ENCODE peak calls at places on chromosomes 5 and 9, in five cellular contexts. C is kidney epithelial cell; K is amniotic stem cell; X is activated naive CD8-positive, alpha-beta T cell treated with anti-CD3 and anti-CD28 coated beads, Interleukin-2, amount 50 U/mL, for 24 hours; L is activated T-cell treated with anti-CD3 and anti-CD28 coated beads for 24 hours. A is an unnamed sample.

GRCh38 chr5:112418412-112419049 is 546 bp downstream of the EPB41L4A start:
- DNase-seq in C (no peak), K (no peak), L (no peak), X (peak; percentile 3), A (no peak)

GRCh38 chr5:14465086-14465485 is 116.5 kb upstream of the OTULINL start:
- DNase-seq in L (no peak), K (no peak), X (no peak), C (no peak), A (no peak)

GRCh38 chr9:27489087-27489876 is 34.8 kb upstream of the IFNK start:
- DNase-seq in X (no peak), K (no peak), L (no peak), C (no peak), A (no peak)

GRCh38 chr9:121038452-121039203 is 11.4 kb downstream of the C5 start:
- DNase-seq in X (no peak), C (no peak), L (no peak), K (no peak), A (no peak)

GRCh38 chr9:69466151-69466550 is 141.1 kb downstream of the ENTREP1 start:
- DNase-seq in X (no peak), L (no peak), K (no peak), C (no peak), A (peak; percentile 46)

GRCh38 chr9:96255698-96256097 is 46.3 kb downstream of the HSD17B3 start:
- DNase-seq in K (no peak), L (no peak), C (no peak), X (no peak), A (no peak)

GRCh38 chr5:81884871-81885270 is 87.0 kb upstream of the ATG10 start:
- DNase-seq in C (no peak), X (no peak), K (no peak), L (no peak), A (no peak)

GRCh38 chr9:122695696-122696095 is 20.8 kb downstream of the OR1L3 start:
- DNase-seq in X (no peak), L (no peak), K (no peak), C (no peak), A (peak; percentile 42)

GRCh38 chr9:133403766-133404439 is 13.9 kb downstream of the REXO4 start:
- DNase-seq in K (no peak), L (peak; percentile 37), X (peak; percentile 62), C (peak; percentile 7), A (peak; percentile 30)

GRCh38 chr5:124079062-124079461 is 567.1 kb downstream of the CSNK1G3 start:
- DNase-seq in X (no peak), C (no peak), L (no peak), K (no peak), A (no peak)

GRCh38 chr5:10563132-10563939 is 534 bp upstream of the ANKRD33B start:
- DNase-seq in L (peak; percentile 32), C (no peak), K (no peak), X (peak; percentile 72), A (peak; percentile 56)

GRCh38 chr5:130992095-130992494 is 173.0 kb downstream of the HINT1 start:
- DNase-seq in C (no peak), L (no peak), K (peak; percentile 26), X (no peak), A (no peak)

GRCh38 chr5:139796061-139796806 is 626 bp downstream of the PSD2 start:
- DNase-seq in C (no peak), K (no peak), X (no peak), L (no peak), A (no peak)

GRCh38 chr5:139382371-139382770 is 726 bp downstream of the SLC23A1 start:
- DNase-seq in L (no peak), K (no peak), C (no peak), X (no peak), A (no peak)

GRCh38 chr5:106258591-106259125 is 1412.1 kb downstream of the EFNA5 start:
- DNase-seq in X (no peak), L (no peak), K (no peak), C (peak; percentile 21), A (peak; percentile 75)

GRCh38 chr5:174115226-174115625 is 69.7 kb downstream of the NSG2 start:
- DNase-seq in C (no peak), L (no peak), X (no peak), K (no peak), A (no peak)

GRCh38 chr5:556909-557441 is 32.7 kb upstream of the SLC9A3 start:
- DNase-seq in C (no peak), X (no peak), K (no peak), L (no peak), A (no peak)

GRCh38 chr9:6873862-6874261 is 116.1 kb downstream of the KDM4C start:
- DNase-seq in K (no peak), C (no peak), L (no peak), X (peak; percentile 20), A (peak; percentile 15)

GRCh38 chr5:160173-160510 is 31.2 kb upstream of the LRRC14B start:
- DNase-seq in L (no peak), C (no peak), X (no peak), K (no peak), A (peak; percentile 61)

GRCh38 chr5:83608122-83608521 is 112.5 kb downstream of the HAPLN1 start:
- DNase-seq in L (no peak), C (peak; percentile 10), X (no peak), K (peak; percentile 41), A (peak; percentile 52)

GRCh38 chr5:126745259-126745992 is 31.5 kb upstream of the LMNB1 start:
- DNase-seq in C (no peak), L (no peak), K (no peak), X (no peak), A (no peak)

GRCh38 chr5:109496112-109496511 is 86.3 kb upstream of the PJA2 start:
- DNase-seq in C (no peak), X (no peak), L (no peak), K (no peak), A (no peak)

GRCh38 chr5:65835191-65835590 is 91.2 kb upstream of the ERBIN start:
- DNase-seq in L (no peak), K (no peak), C (no peak), X (no peak), A (no peak)

GRCh38 chr5:72624641-72625236 is 117.5 kb upstream of the ZNF366 start:
- DNase-seq in L (no peak), C (no peak), X (no peak), K (no peak), A (peak; percentile 73)

GRCh38 chr5:75037106-75037505 is 15.3 kb downstream of the GCNT4 start:
- DNase-seq in L (peak; percentile 37), C (peak; percentile 90), X (peak; percentile 33), K (no peak), A (peak; percentile 78)

GRCh38 chr5:159605585-159605984 is 275.3 kb upstream of the IL12B start:
- DNase-seq in L (no peak), C (no peak), K (no peak), X (no peak), A (no peak)

GRCh38 chr9:124810513-124811355 is 33.8 kb downstream of the OLFML2A start:
- DNase-seq in K (peak; percentile 43), C (peak; percentile 63), L (no peak), X (no peak), A (peak; percentile 92)

GRCh38 chr5:443239-444151 is 519 bp downstream of the EXOC3 start:
- DNase-seq in L (no peak), C (no peak), X (peak; percentile 45), K (no peak), A (no peak)

GRCh38 chr9:134660407-134660806 is 18.8 kb downstream of the COL5A1 start:
- DNase-seq in X (peak; percentile 21), K (no peak), L (no peak), C (no peak), A (peak; percentile 44)

GRCh38 chr5:173969167-173970049 is 19.6 kb upstream of the C5orf47 start:
- DNase-seq in X (no peak), K (peak; percentile 29), L (no peak), C (no peak), A (peak; percentile 48)

GRCh38 chr5:2185646-2186471 is 303.1 kb upstream of the IRX4 start:
- DNase-seq in K (no peak), C (no peak), X (no peak), L (no peak), A (no peak)

GRCh38 chr5:56564451-56565223 is 250.7 kb upstream of the MAP3K1 start:
- DNase-seq in X (no peak), K (no peak), L (no peak), C (no peak), A (no peak)